ENCODE peak calls at places on chromosomes 6 and 20, in six cellular contexts. H is adipocyte; K is NCI-H1092 treated with DMSO at 0.1 percent for 48 hours; Z is stimulated activated CD4-positive, alpha-beta T cell treated with anti-CD3 and anti-CD28 coated beads, Interleukin-4, amount 100 ng/mL, for 1 hour; A is cerebellar nuclear complex; I is effector CD8-positive, alpha-beta T cell. U is an unnamed sample.

GRCh38 chr6:152298055-152298647 is 339.0 kb downstream of the SYNE1 start:
- DNase-seq in H (no peak), K (no peak), Z (no peak), A (no peak), I (no peak), U (no peak)

GRCh38 chr20:14989891-14990290 is 652.5 kb upstream of the FLRT3 start:
- DNase-seq in H (no peak), K (no peak), Z (no peak), A (no peak), I (no peak), U (no peak)

GRCh38 chr6:82397962-82398692 is 34.5 kb downstream of the TPBG start:
- DNase-seq in H (peak), K (no peak), Z (no peak), A (no peak), I (no peak), U (peak)

GRCh38 chr6:1864496-1864895 is 254.8 kb downstream of the FOXC1 start:
- DNase-seq in H (peak), K (peak), Z (no peak), A (no peak), I (no peak), U (no peak)

GRCh38 chr6:139027620-139028182 is 844 bp upstream of the ABRACL start:
- DNase-seq in H (no peak), K (peak), Z (peak), A (no peak), I (peak), U (no peak)

GRCh38 chr6:119881416-119881815 is 531.9 kb upstream of the MAN1A1 start:
- DNase-seq in H (peak), K (no peak), Z (no peak), A (no peak), I (no peak), U (no peak)

GRCh38 chr6:143928853-143929252 is 64.6 kb downstream of the ZC2HC1B start:
- DNase-seq in H (no peak), K (no peak), Z (no peak), A (no peak), I (no peak), U (no peak)

GRCh38 chr6:13453771-13454251 is 33.6 kb downstream of the GFOD1 start:
- DNase-seq in H (no peak), K (no peak), Z (peak), A (no peak), I (no peak), U (peak)

GRCh38 chr20:2703716-2704475 is 11.3 kb downstream of the EBF4 start:
- DNase-seq in H (no peak), K (no peak), Z (no peak), A (no peak), I (no peak), U (no peak)

GRCh38 chr6:53734473-53735299 is 60.1 kb upstream of the LRRC1 start:
- DNase-seq in H (no peak), K (peak), Z (no peak), A (no peak), I (no peak), U (peak)

GRCh38 chr20:17023811-17024210 is 203.0 kb upstream of the PCSK2 start:
- DNase-seq in H (no peak), K (peak), Z (no peak), A (no peak), I (no peak), U (no peak)

GRCh38 chr6:16355699-16356481 is 117.5 kb downstream of the GMPR start:
- DNase-seq in H (no peak), K (no peak), Z (no peak), A (no peak), I (no peak), U (peak)

GRCh38 chr20:63223121-63223825 is 7.3 kb upstream of the YTHDF1 start:
- DNase-seq in H (peak), K (peak), Z (peak), A (no peak), I (peak), U (peak)

GRCh38 chr6:14738933-14739332 is 506.9 kb upstream of the JARID2 start:
- DNase-seq in H (no peak), K (no peak), Z (no peak), A (no peak), I (no peak), U (no peak)

GRCh38 chr6:158818580-158819212 is 472 bp downstream of the EZR start:
- DNase-seq in H (peak), K (peak), Z (peak), A (no peak), I (peak), U (peak)

GRCh38 chr20:44092551-44093248 is 94.3 kb downstream of the JPH2 start:
- DNase-seq in H (peak), K (peak), Z (no peak), A (no peak), I (no peak), U (peak)

GRCh38 chr6:17132967-17133366 is 31.1 kb downstream of the STMND1 start:
- DNase-seq in H (no peak), K (no peak), Z (no peak), A (no peak), I (no peak), U (no peak)

GRCh38 chr6:16712931-16713484 is 48.3 kb downstream of the ATXN1 start:
- DNase-seq in H (peak), K (no peak), Z (peak), A (no peak), I (no peak), U (peak)

GRCh38 chr6:84139311-84139710 is 88.1 kb downstream of the CEP162 start:
- DNase-seq in H (no peak), K (no peak), Z (no peak), A (no peak), I (no peak), U (no peak)

GRCh38 chr6:112282217-112282616 is 27.9 kb upstream of the LAMA4 start:
- DNase-seq in H (peak), K (no peak), Z (no peak), A (no peak), I (no peak), U (peak)

GRCh38 chr20:32518593-32519366 is 66.4 kb downstream of the NOL4L start:
- DNase-seq in H (no peak), K (no peak), Z (no peak), A (no peak), I (no peak), U (no peak)

GRCh38 chr6:138498575-138499302 is 555 bp downstream of the NHSL1 start:
- DNase-seq in H (no peak), K (no peak), Z (no peak), A (no peak), I (no peak), U (no peak)

GRCh38 chr6:140590641-140591040 is 1216.2 kb upstream of the CITED2 start:
- DNase-seq in H (peak), K (no peak), Z (no peak), A (no peak), I (no peak), U (no peak)

GRCh38 chr20:57387945-57388351 is 3.2 kb upstream of the RBM38 start:
- DNase-seq in H (no peak), K (no peak), Z (no peak), A (no peak), I (no peak), U (no peak)

GRCh38 chr6:151482290-151482689 is 11.5 kb upstream of the CCDC170 start:
- DNase-seq in H (peak), K (no peak), Z (no peak), A (no peak), I (no peak), U (no peak)

GRCh38 chr6:139472341-139473038 is 98.0 kb upstream of the CITED2 start:
- DNase-seq in H (no peak), K (no peak), Z (no peak), A (no peak), I (no peak), U (no peak)

GRCh38 chr6:87832025-87832825 is 130.2 kb upstream of the AKIRIN2 start:
- DNase-seq in H (peak), K (peak), Z (no peak), A (no peak), I (no peak), U (peak)

GRCh38 chr6:28980797-28981390 is 24.2 kb downstream of the ZNF311 start:
- DNase-seq in H (peak), K (peak), Z (peak), A (no peak), I (peak), U (peak)

GRCh38 chr20:41411458-41411857 is 44.8 kb upstream of the EMILIN3 start:
- DNase-seq in H (peak), K (no peak), Z (no peak), A (no peak), I (no peak), U (peak)

GRCh38 chr20:63968928-63969760 is 586 bp downstream of the ZNF512B start:
- DNase-seq in H (peak), K (peak), Z (peak), A (no peak), I (no peak), U (no peak)

GRCh38 chr20:44651507-44652373 is at the start of gene ADA:
- DNase-seq in H (peak), K (peak), Z (peak), A (no peak), I (peak), U (peak)